ENCODE peak calls at places on chromosomes 3 and 15, in ten cellular contexts. One of them, this sample, is unnamed.

GRCh38 chr3:4233488-4233887 is 69.7 kb upstream of the SETMAR start:
- DNase-seq in NCI-H748 treated with DMSO at 0.1 percent for 48 hours: no peak
- DNase-seq in Kasumi-1: no peak
- DNase-seq in WTC11: no peak
- DNase-seq in choroid plexus epithelial cell: no peak
- DNase-seq in fibroblast of pulmonary artery: no peak
- DNase-seq in stimulated activated CD4-positive, alpha-beta T cell treated with anti-CD3 and anti-CD28 coated beads, Interleukin-4, amount 100 ng/mL, for 24 hours: no peak
- DNase-seq in stimulated activated naive CD4-positive, alpha-beta T cell: no peak
- DNase-seq in B cell: no peak
- DNase-seq in GF-D8: no peak
- DNase-seq in this sample: no peak

GRCh38 chr3:171783626-171784025 is 26.7 kb downstream of the PLD1 start:
- DNase-seq in NCI-H748 treated with DMSO at 0.1 percent for 48 hours: no peak
- DNase-seq in Kasumi-1: no peak
- DNase-seq in WTC11: no peak
- DNase-seq in choroid plexus epithelial cell: no peak
- DNase-seq in fibroblast of pulmonary artery: no peak
- DNase-seq in stimulated activated CD4-positive, alpha-beta T cell treated with anti-CD3 and anti-CD28 coated beads, Interleukin-4, amount 100 ng/mL, for 24 hours: no peak
- DNase-seq in stimulated activated naive CD4-positive, alpha-beta T cell: no peak
- DNase-seq in B cell: no peak
- DNase-seq in GF-D8: no peak
- DNase-seq in this sample: no peak

GRCh38 chr15:81612631-81613030 is 238.6 kb upstream of the TMC3 start:
- DNase-seq in NCI-H748 treated with DMSO at 0.1 percent for 48 hours: no peak
- DNase-seq in Kasumi-1: no peak
- DNase-seq in WTC11: peak
- DNase-seq in choroid plexus epithelial cell: no peak
- DNase-seq in fibroblast of pulmonary artery: no peak
- DNase-seq in stimulated activated CD4-positive, alpha-beta T cell treated with anti-CD3 and anti-CD28 coated beads, Interleukin-4, amount 100 ng/mL, for 24 hours: no peak
- DNase-seq in stimulated activated naive CD4-positive, alpha-beta T cell: no peak
- DNase-seq in B cell: no peak
- DNase-seq in GF-D8: no peak
- DNase-seq in this sample: no peak

GRCh38 chr3:194269610-194270145 is 81.5 kb downstream of the CPN2 start:
- DNase-seq in NCI-H748 treated with DMSO at 0.1 percent for 48 hours: no peak
- DNase-seq in Kasumi-1: no peak
- DNase-seq in WTC11: peak
- DNase-seq in choroid plexus epithelial cell: peak
- DNase-seq in fibroblast of pulmonary artery: peak
- DNase-seq in stimulated activated CD4-positive, alpha-beta T cell treated with anti-CD3 and anti-CD28 coated beads, Interleukin-4, amount 100 ng/mL, for 24 hours: no peak
- DNase-seq in stimulated activated naive CD4-positive, alpha-beta T cell: no peak
- DNase-seq in B cell: no peak
- DNase-seq in GF-D8: no peak
- DNase-seq in this sample: peak

GRCh38 chr3:4976109-4976508 is 3.1 kb upstream of the BHLHE40 start:
- DNase-seq in NCI-H748 treated with DMSO at 0.1 percent for 48 hours: no peak
- DNase-seq in Kasumi-1: peak
- DNase-seq in WTC11: peak
- DNase-seq in choroid plexus epithelial cell: peak
- DNase-seq in fibroblast of pulmonary artery: peak
- DNase-seq in stimulated activated CD4-positive, alpha-beta T cell treated with anti-CD3 and anti-CD28 coated beads, Interleukin-4, amount 100 ng/mL, for 24 hours: peak
- DNase-seq in stimulated activated naive CD4-positive, alpha-beta T cell: no peak
- DNase-seq in B cell: no peak
- DNase-seq in GF-D8: peak
- DNase-seq in this sample: peak

GRCh38 chr3:126313580-126314304 is 43.5 kb downstream of the KLF15 start:
- DNase-seq in NCI-H748 treated with DMSO at 0.1 percent for 48 hours: no peak
- DNase-seq in Kasumi-1: no peak
- DNase-seq in WTC11: no peak
- DNase-seq in choroid plexus epithelial cell: peak
- DNase-seq in fibroblast of pulmonary artery: no peak
- DNase-seq in stimulated activated CD4-positive, alpha-beta T cell treated with anti-CD3 and anti-CD28 coated beads, Interleukin-4, amount 100 ng/mL, for 24 hours: no peak
- DNase-seq in stimulated activated naive CD4-positive, alpha-beta T cell: no peak
- DNase-seq in B cell: no peak
- DNase-seq in GF-D8: no peak
- DNase-seq in this sample: no peak

GRCh38 chr3:146544929-146545528 is 622 bp upstream of the PLSCR1 start:
- DNase-seq in NCI-H748 treated with DMSO at 0.1 percent for 48 hours: no peak
- DNase-seq in Kasumi-1: no peak
- DNase-seq in WTC11: no peak
- DNase-seq in choroid plexus epithelial cell: no peak
- DNase-seq in fibroblast of pulmonary artery: no peak
- DNase-seq in stimulated activated CD4-positive, alpha-beta T cell treated with anti-CD3 and anti-CD28 coated beads, Interleukin-4, amount 100 ng/mL, for 24 hours: no peak
- DNase-seq in stimulated activated naive CD4-positive, alpha-beta T cell: no peak
- DNase-seq in B cell: no peak
- DNase-seq in GF-D8: no peak
- DNase-seq in this sample: no peak

GRCh38 chr15:70815604-70816003 is 38.4 kb downstream of the LARP6 start:
- DNase-seq in NCI-H748 treated with DMSO at 0.1 percent for 48 hours: peak
- DNase-seq in Kasumi-1: no peak
- DNase-seq in WTC11: no peak
- DNase-seq in choroid plexus epithelial cell: no peak
- DNase-seq in fibroblast of pulmonary artery: no peak
- DNase-seq in stimulated activated CD4-positive, alpha-beta T cell treated with anti-CD3 and anti-CD28 coated beads, Interleukin-4, amount 100 ng/mL, for 24 hours: no peak
- DNase-seq in stimulated activated naive CD4-positive, alpha-beta T cell: no peak
- DNase-seq in B cell: no peak
- DNase-seq in GF-D8: no peak
- DNase-seq in this sample: no peak

GRCh38 chr3:38029400-38030125 is at the start of gene PLCD1:
- DNase-seq in NCI-H748 treated with DMSO at 0.1 percent for 48 hours: no peak
- DNase-seq in Kasumi-1: no peak
- DNase-seq in WTC11: peak
- DNase-seq in choroid plexus epithelial cell: peak
- DNase-seq in fibroblast of pulmonary artery: peak
- DNase-seq in stimulated activated CD4-positive, alpha-beta T cell treated with anti-CD3 and anti-CD28 coated beads, Interleukin-4, amount 100 ng/mL, for 24 hours: peak
- DNase-seq in stimulated activated naive CD4-positive, alpha-beta T cell: peak
- DNase-seq in B cell: no peak
- DNase-seq in GF-D8: no peak
- DNase-seq in this sample: peak

GRCh38 chr15:40754883-40755815 is at the start of gene RMDN3:
- DNase-seq in NCI-H748 treated with DMSO at 0.1 percent for 48 hours: peak
- DNase-seq in Kasumi-1: peak
- DNase-seq in WTC11: peak
- DNase-seq in choroid plexus epithelial cell: peak
- DNase-seq in fibroblast of pulmonary artery: peak
- DNase-seq in stimulated activated CD4-positive, alpha-beta T cell treated with anti-CD3 and anti-CD28 coated beads, Interleukin-4, amount 100 ng/mL, for 24 hours: peak
- DNase-seq in stimulated activated naive CD4-positive, alpha-beta T cell: peak
- DNase-seq in B cell: peak
- DNase-seq in GF-D8: peak
- DNase-seq in this sample: peak

GRCh38 chr3:192867645-192868044 is 50.0 kb downstream of the MB21D2 start:
- DNase-seq in NCI-H748 treated with DMSO at 0.1 percent for 48 hours: no peak
- DNase-seq in Kasumi-1: no peak
- DNase-seq in WTC11: no peak
- DNase-seq in choroid plexus epithelial cell: no peak
- DNase-seq in fibroblast of pulmonary artery: peak
- DNase-seq in stimulated activated CD4-positive, alpha-beta T cell treated with anti-CD3 and anti-CD28 coated beads, Interleukin-4, amount 100 ng/mL, for 24 hours: no peak
- DNase-seq in stimulated activated naive CD4-positive, alpha-beta T cell: no peak
- DNase-seq in B cell: no peak
- DNase-seq in GF-D8: no peak
- DNase-seq in this sample: no peak

GRCh38 chr3:124053871-124054270 is 61.9 kb upstream of the ROPN1 start:
- DNase-seq in NCI-H748 treated with DMSO at 0.1 percent for 48 hours: no peak
- DNase-seq in Kasumi-1: no peak
- DNase-seq in WTC11: no peak
- DNase-seq in choroid plexus epithelial cell: no peak
- DNase-seq in fibroblast of pulmonary artery: no peak
- DNase-seq in stimulated activated CD4-positive, alpha-beta T cell treated with anti-CD3 and anti-CD28 coated beads, Interleukin-4, amount 100 ng/mL, for 24 hours: no peak
- DNase-seq in stimulated activated naive CD4-positive, alpha-beta T cell: no peak
- DNase-seq in B cell: no peak
- DNase-seq in GF-D8: no peak
- DNase-seq in this sample: peak

GRCh38 chr15:67227431-67227830 is 27.0 kb downstream of the AAGAB start:
- DNase-seq in NCI-H748 treated with DMSO at 0.1 percent for 48 hours: no peak
- DNase-seq in Kasumi-1: no peak
- DNase-seq in WTC11: no peak
- DNase-seq in choroid plexus epithelial cell: no peak
- DNase-seq in fibroblast of pulmonary artery: no peak
- DNase-seq in stimulated activated CD4-positive, alpha-beta T cell treated with anti-CD3 and anti-CD28 coated beads, Interleukin-4, amount 100 ng/mL, for 24 hours: no peak
- DNase-seq in stimulated activated naive CD4-positive, alpha-beta T cell: no peak
- DNase-seq in B cell: no peak
- DNase-seq in GF-D8: no peak
- DNase-seq in this sample: no peak

GRCh38 chr3:52109556-52110380 is 44.5 kb downstream of the POC1A start:
- DNase-seq in NCI-H748 treated with DMSO at 0.1 percent for 48 hours: no peak
- DNase-seq in Kasumi-1: no peak
- DNase-seq in WTC11: no peak
- DNase-seq in choroid plexus epithelial cell: peak
- DNase-seq in fibroblast of pulmonary artery: peak
- DNase-seq in stimulated activated CD4-positive, alpha-beta T cell treated with anti-CD3 and anti-CD28 coated beads, Interleukin-4, amount 100 ng/mL, for 24 hours: no peak
- DNase-seq in stimulated activated naive CD4-positive, alpha-beta T cell: no peak
- DNase-seq in B cell: no peak
- DNase-seq in GF-D8: no peak
- DNase-seq in this sample: peak

GRCh38 chr15:67501836-67502461 is 19.0 kb upstream of the C15orf61 start:
- DNase-seq in NCI-H748 treated with DMSO at 0.1 percent for 48 hours: peak
- DNase-seq in Kasumi-1: no peak
- DNase-seq in WTC11: no peak
- DNase-seq in choroid plexus epithelial cell: no peak
- DNase-seq in fibroblast of pulmonary artery: no peak
- DNase-seq in stimulated activated CD4-positive, alpha-beta T cell treated with anti-CD3 and anti-CD28 coated beads, Interleukin-4, amount 100 ng/mL, for 24 hours: no peak
- DNase-seq in stimulated activated naive CD4-positive, alpha-beta T cell: no peak
- DNase-seq in B cell: no peak
- DNase-seq in GF-D8: no peak
- DNase-seq in this sample: peak

GRCh38 chr3:194396897-194397756 is 1.9 kb downstream of the GP5 start:
- DNase-seq in NCI-H748 treated with DMSO at 0.1 percent for 48 hours: no peak
- DNase-seq in Kasumi-1: no peak
- DNase-seq in WTC11: peak
- DNase-seq in choroid plexus epithelial cell: peak
- DNase-seq in fibroblast of pulmonary artery: no peak
- DNase-seq in stimulated activated CD4-positive, alpha-beta T cell treated with anti-CD3 and anti-CD28 coated beads, Interleukin-4, amount 100 ng/mL, for 24 hours: peak
- DNase-seq in stimulated activated naive CD4-positive, alpha-beta T cell: peak
- DNase-seq in B cell: no peak
- DNase-seq in GF-D8: peak
- DNase-seq in this sample: peak

GRCh38 chr3:169034401-169034800 is 629.1 kb downstream of the MECOM start:
- DNase-seq in NCI-H748 treated with DMSO at 0.1 percent for 48 hours: no peak
- DNase-seq in Kasumi-1: no peak
- DNase-seq in WTC11: no peak
- DNase-seq in choroid plexus epithelial cell: peak
- DNase-seq in fibroblast of pulmonary artery: peak
- DNase-seq in stimulated activated CD4-positive, alpha-beta T cell treated with anti-CD3 and anti-CD28 coated beads, Interleukin-4, amount 100 ng/mL, for 24 hours: no peak
- DNase-seq in stimulated activated naive CD4-positive, alpha-beta T cell: no peak
- DNase-seq in B cell: no peak
- DNase-seq in GF-D8: no peak
- DNase-seq in this sample: no peak

GRCh38 chr15:89845305-89845893 is 30.7 kb upstream of the ANPEP start:
- DNase-seq in NCI-H748 treated with DMSO at 0.1 percent for 48 hours: no peak
- DNase-seq in Kasumi-1: no peak
- DNase-seq in WTC11: no peak
- DNase-seq in choroid plexus epithelial cell: peak
- DNase-seq in fibroblast of pulmonary artery: peak
- DNase-seq in stimulated activated CD4-positive, alpha-beta T cell treated with anti-CD3 and anti-CD28 coated beads, Interleukin-4, amount 100 ng/mL, for 24 hours: no peak
- DNase-seq in stimulated activated naive CD4-positive, alpha-beta T cell: no peak
- DNase-seq in B cell: no peak
- DNase-seq in GF-D8: no peak
- DNase-seq in this sample: peak

GRCh38 chr3:31932990-31933389 is 48.1 kb downstream of the OSBPL10 start:
- DNase-seq in NCI-H748 treated with DMSO at 0.1 percent for 48 hours: no peak
- DNase-seq in Kasumi-1: no peak
- DNase-seq in WTC11: no peak
- DNase-seq in choroid plexus epithelial cell: no peak
- DNase-seq in fibroblast of pulmonary artery: no peak
- DNase-seq in stimulated activated CD4-positive, alpha-beta T cell treated with anti-CD3 and anti-CD28 coated beads, Interleukin-4, amount 100 ng/mL, for 24 hours: no peak
- DNase-seq in stimulated activated naive CD4-positive, alpha-beta T cell: no peak
- DNase-seq in B cell: no peak
- DNase-seq in GF-D8: no peak
- DNase-seq in this sample: no peak

GRCh38 chr3:187291001-187291511 is 481 bp downstream of the MASP1 start:
- DNase-seq in NCI-H748 treated with DMSO at 0.1 percent for 48 hours: no peak
- DNase-seq in Kasumi-1: no peak
- DNase-seq in WTC11: no peak
- DNase-seq in choroid plexus epithelial cell: peak
- DNase-seq in fibroblast of pulmonary artery: peak
- DNase-seq in stimulated activated CD4-positive, alpha-beta T cell treated with anti-CD3 and anti-CD28 coated beads, Interleukin-4, amount 100 ng/mL, for 24 hours: no peak
- DNase-seq in stimulated activated naive CD4-positive, alpha-beta T cell: no peak
- DNase-seq in B cell: no peak
- DNase-seq in GF-D8: no peak
- DNase-seq in this sample: no peak

GRCh38 chr15:83489690-83490089 is 42.5 kb downstream of the SH3GL3 start:
- DNase-seq in NCI-H748 treated with DMSO at 0.1 percent for 48 hours: no peak
- DNase-seq in Kasumi-1: no peak
- DNase-seq in WTC11: no peak
- DNase-seq in choroid plexus epithelial cell: no peak
- DNase-seq in fibroblast of pulmonary artery: no peak
- DNase-seq in stimulated activated CD4-positive, alpha-beta T cell treated with anti-CD3 and anti-CD28 coated beads, Interleukin-4, amount 100 ng/mL, for 24 hours: no peak
- DNase-seq in stimulated activated naive CD4-positive, alpha-beta T cell: no peak
- DNase-seq in B cell: no peak
- DNase-seq in GF-D8: no peak
- DNase-seq in this sample: no peak

GRCh38 chr15:58771621-58772235 is 626 bp downstream of the MINDY2 start:
- DNase-seq in NCI-H748 treated with DMSO at 0.1 percent for 48 hours: no peak
- DNase-seq in Kasumi-1: peak
- DNase-seq in WTC11: peak
- DNase-seq in choroid plexus epithelial cell: no peak
- DNase-seq in fibroblast of pulmonary artery: no peak
- DNase-seq in stimulated activated CD4-positive, alpha-beta T cell treated with anti-CD3 and anti-CD28 coated beads, Interleukin-4, amount 100 ng/mL, for 24 hours: peak
- DNase-seq in stimulated activated naive CD4-positive, alpha-beta T cell: no peak
- DNase-seq in B cell: peak
- DNase-seq in GF-D8: no peak
- DNase-seq in this sample: no peak